ENCODE peak calls at places on chromosome 12, in nine cellular contexts. One of them, this sample, is unnamed.
A peak's percentile ranks its signal among the peaks of the same experiment; 100 is the strongest.

GRCh38 chr12:45660330-45660729 is 69.2 kb upstream of the ARID2 start:
- DNase-seq in ACHN: peak; percentile 79
- DNase-seq in HCEC 1CT: peak; percentile 93
- DNase-seq in C1 segment of cervical spinal cord: no peak
- DNase-seq in NCI-H748 treated with DMSO at 0.1 percent for 48 hours: no peak
- DNase-seq in stimulated activated CD4-positive, alpha-beta T cell treated with anti-CD3 and anti-CD28 coated beads, Interleukin-1b, Interleukin-23, amount 100 ng/mL, for 1 hour: no peak
- DNase-seq in fibroblast of the aortic adventitia: peak; percentile 69
- DNase-seq in hippocampal formation: no peak
- DNase-seq in HT1080: peak; percentile 90
- DNase-seq in this sample: peak; percentile 86

GRCh38 chr12:88623777-88624548 is 43.7 kb upstream of the KITLG start:
- DNase-seq in ACHN: no peak
- DNase-seq in HCEC 1CT: no peak
- DNase-seq in C1 segment of cervical spinal cord: no peak
- DNase-seq in NCI-H748 treated with DMSO at 0.1 percent for 48 hours: no peak
- DNase-seq in stimulated activated CD4-positive, alpha-beta T cell treated with anti-CD3 and anti-CD28 coated beads, Interleukin-1b, Interleukin-23, amount 100 ng/mL, for 1 hour: no peak
- DNase-seq in fibroblast of the aortic adventitia: no peak
- DNase-seq in hippocampal formation: no peak
- DNase-seq in HT1080: no peak
- DNase-seq in this sample: no peak

GRCh38 chr12:107570721-107571120 is 114.9 kb upstream of the PWP1 start:
- DNase-seq in ACHN: no peak
- DNase-seq in HCEC 1CT: no peak
- DNase-seq in C1 segment of cervical spinal cord: no peak
- DNase-seq in NCI-H748 treated with DMSO at 0.1 percent for 48 hours: no peak
- DNase-seq in stimulated activated CD4-positive, alpha-beta T cell treated with anti-CD3 and anti-CD28 coated beads, Interleukin-1b, Interleukin-23, amount 100 ng/mL, for 1 hour: no peak
- DNase-seq in fibroblast of the aortic adventitia: peak; percentile 82
- DNase-seq in hippocampal formation: no peak
- DNase-seq in HT1080: peak; percentile 46
- DNase-seq in this sample: no peak

GRCh38 chr12:120711411-120711810 is 1.2 kb downstream of the UNC119B start:
- DNase-seq in ACHN: no peak
- DNase-seq in HCEC 1CT: no peak
- DNase-seq in C1 segment of cervical spinal cord: peak; percentile 9
- DNase-seq in NCI-H748 treated with DMSO at 0.1 percent for 48 hours: no peak
- DNase-seq in stimulated activated CD4-positive, alpha-beta T cell treated with anti-CD3 and anti-CD28 coated beads, Interleukin-1b, Interleukin-23, amount 100 ng/mL, for 1 hour: no peak
- DNase-seq in fibroblast of the aortic adventitia: no peak
- DNase-seq in hippocampal formation: no peak
- DNase-seq in HT1080: no peak
- DNase-seq in this sample: no peak

GRCh38 chr12:87266305-87266704 is 762.9 kb downstream of the C12orf50 start:
- DNase-seq in ACHN: peak; percentile 11
- DNase-seq in HCEC 1CT: no peak
- DNase-seq in C1 segment of cervical spinal cord: no peak
- DNase-seq in NCI-H748 treated with DMSO at 0.1 percent for 48 hours: no peak
- DNase-seq in stimulated activated CD4-positive, alpha-beta T cell treated with anti-CD3 and anti-CD28 coated beads, Interleukin-1b, Interleukin-23, amount 100 ng/mL, for 1 hour: no peak
- DNase-seq in fibroblast of the aortic adventitia: no peak
- DNase-seq in hippocampal formation: no peak
- DNase-seq in HT1080: no peak
- DNase-seq in this sample: no peak

GRCh38 chr12:97322388-97322787 is 140.2 kb upstream of the RMST start:
- DNase-seq in ACHN: no peak
- DNase-seq in HCEC 1CT: no peak
- DNase-seq in C1 segment of cervical spinal cord: no peak
- DNase-seq in NCI-H748 treated with DMSO at 0.1 percent for 48 hours: no peak
- DNase-seq in stimulated activated CD4-positive, alpha-beta T cell treated with anti-CD3 and anti-CD28 coated beads, Interleukin-1b, Interleukin-23, amount 100 ng/mL, for 1 hour: no peak
- DNase-seq in fibroblast of the aortic adventitia: no peak
- DNase-seq in hippocampal formation: no peak
- DNase-seq in HT1080: no peak
- DNase-seq in this sample: no peak

GRCh38 chr12:113056631-113057488 is at the start of gene DTX1:
- DNase-seq in ACHN: no peak
- DNase-seq in HCEC 1CT: no peak
- DNase-seq in C1 segment of cervical spinal cord: peak; percentile 8
- DNase-seq in NCI-H748 treated with DMSO at 0.1 percent for 48 hours: no peak
- DNase-seq in stimulated activated CD4-positive, alpha-beta T cell treated with anti-CD3 and anti-CD28 coated beads, Interleukin-1b, Interleukin-23, amount 100 ng/mL, for 1 hour: no peak
- DNase-seq in fibroblast of the aortic adventitia: no peak
- DNase-seq in hippocampal formation: no peak
- DNase-seq in HT1080: no peak
- DNase-seq in this sample: no peak

GRCh38 chr12:95608252-95609033 is 57.2 kb upstream of the USP44 start:
- DNase-seq in ACHN: no peak
- DNase-seq in HCEC 1CT: peak; percentile 74
- DNase-seq in C1 segment of cervical spinal cord: no peak
- DNase-seq in NCI-H748 treated with DMSO at 0.1 percent for 48 hours: peak; percentile 91
- DNase-seq in stimulated activated CD4-positive, alpha-beta T cell treated with anti-CD3 and anti-CD28 coated beads, Interleukin-1b, Interleukin-23, amount 100 ng/mL, for 1 hour: no peak
- DNase-seq in fibroblast of the aortic adventitia: peak; percentile 92
- DNase-seq in hippocampal formation: peak; percentile 32
- DNase-seq in HT1080: peak; percentile 72
- DNase-seq in this sample: peak; percentile 67

GRCh38 chr12:116015525-116015924 is 262.0 kb downstream of the MED13L start:
- DNase-seq in ACHN: peak; percentile 76
- DNase-seq in HCEC 1CT: peak; percentile 54
- DNase-seq in C1 segment of cervical spinal cord: peak; percentile 32
- DNase-seq in NCI-H748 treated with DMSO at 0.1 percent for 48 hours: no peak
- DNase-seq in stimulated activated CD4-positive, alpha-beta T cell treated with anti-CD3 and anti-CD28 coated beads, Interleukin-1b, Interleukin-23, amount 100 ng/mL, for 1 hour: no peak
- DNase-seq in fibroblast of the aortic adventitia: peak; percentile 74
- DNase-seq in hippocampal formation: peak; percentile 72
- DNase-seq in HT1080: peak; percentile 29
- DNase-seq in this sample: peak; percentile 50